ENCODE peak calls at places on chromosomes 6 and 20, in seven cellular contexts. C is PC-3, U is heart right ventricle, W is right lobe of liver, Y is HL-60, H is GM12878, N is breast epithelium. J is an unnamed sample.

GRCh38 chr20:40339661-40340449 is 349.2 kb downstream of the MAFB start:
- DNase-seq in N (no peak), Y (peak), W (peak), C (no peak), U (peak), H (no peak), J (no peak)

GRCh38 chr20:25005220-25005619 is 12.7 kb upstream of the APMAP start:
- DNase-seq in N (peak), U (no peak), H (no peak), Y (no peak), C (peak), W (no peak), J (no peak)

GRCh38 chr6:47671777-47672176 is 26.6 kb upstream of the ADGRF4 start:
- DNase-seq in C (no peak), Y (no peak), H (no peak), W (no peak), N (no peak), U (no peak), J (no peak)

GRCh38 chr6:100347901-100348550 is 116.7 kb downstream of the SIM1 start:
- DNase-seq in H (no peak), W (no peak), N (no peak), C (peak), U (no peak), Y (peak), J (no peak)

GRCh38 chr20:50248104-50248631 is 57.5 kb downstream of the CEBPB start:
- DNase-seq in C (no peak), H (no peak), U (no peak), N (no peak), W (peak), Y (no peak), J (no peak)

GRCh38 chr6:56938634-56939294 is 16.1 kb upstream of the BEND6 start:
- DNase-seq in H (no peak), N (no peak), C (peak), W (no peak), U (no peak), Y (no peak), J (no peak)

GRCh38 chr6:127289934-127290333 is 23.3 kb downstream of the RNF146 start:
- DNase-seq in U (no peak), H (no peak), C (no peak), Y (no peak), N (no peak), W (no peak), J (no peak)

GRCh38 chr6:156131221-156131903 is 645.8 kb upstream of the ARID1B start:
- DNase-seq in N (no peak), W (no peak), C (no peak), U (no peak), H (peak), Y (peak), J (peak)

GRCh38 chr6:36197739-36198221 is 1.2 kb downstream of the BRPF3 start:
- DNase-seq in U (no peak), C (no peak), Y (no peak), H (no peak), W (peak), N (no peak), J (no peak)

GRCh38 chr6:38310061-38310460 is 329.7 kb downstream of the BTBD9 start:
- DNase-seq in W (no peak), H (no peak), U (no peak), Y (no peak), C (no peak), N (no peak), J (no peak)

GRCh38 chr20:19419420-19419819 is 207.0 kb downstream of the SLC24A3 start:
- DNase-seq in C (no peak), W (no peak), N (no peak), Y (no peak), H (no peak), U (no peak), J (no peak)

GRCh38 chr6:43009124-43009523 is 4.6 kb downstream of the MEA1 start:
- DNase-seq in W (no peak), Y (peak), N (no peak), U (peak), H (no peak), C (peak), J (no peak)

GRCh38 chr20:60787264-60787663 is 464.8 kb upstream of the CDH4 start:
- DNase-seq in Y (no peak), W (no peak), U (no peak), N (no peak), H (no peak), C (no peak), J (no peak)

GRCh38 chr20:44495802-44496481 is 20.3 kb downstream of the TTPAL start:
- DNase-seq in U (no peak), N (no peak), C (peak), H (no peak), W (no peak), Y (no peak), J (no peak)

GRCh38 chr20:3238616-3239025 is 369 bp downstream of the SLC4A11 start:
- DNase-seq in W (no peak), C (peak), Y (peak), H (no peak), U (peak), N (no peak), J (no peak)

GRCh38 chr20:57987659-57988058 is 240.8 kb downstream of the ANKRD60 start:
- DNase-seq in H (no peak), W (no peak), U (no peak), N (no peak), Y (no peak), C (no peak), J (no peak)

GRCh38 chr20:875115-875514 is 41.0 kb downstream of the ANGPT4 start:
- DNase-seq in U (no peak), N (no peak), Y (no peak), H (no peak), W (no peak), C (no peak), J (no peak)

GRCh38 chr6:119096683-119097310 is 18.3 kb upstream of the FAM184A start:
- DNase-seq in H (no peak), C (no peak), U (peak), W (no peak), Y (no peak), N (peak), J (no peak)

GRCh38 chr6:77678048-77678447 is 25.2 kb downstream of the MEI4 start:
- DNase-seq in H (no peak), N (no peak), Y (no peak), U (no peak), W (no peak), C (no peak), J (no peak)

GRCh38 chr6:20211941-20212391 is 303 bp downstream of the MBOAT1 start:
- DNase-seq in N (no peak), C (peak), H (no peak), W (peak), Y (no peak), U (no peak), J (no peak)

GRCh38 chr20:29319725-29320124 is 1937.7 kb upstream of the DEFB115 start:
- DNase-seq in U (no peak), W (no peak), N (no peak), H (no peak), C (no peak), Y (no peak), J (no peak)

GRCh38 chr20:22585786-22586493 is 1.6 kb upstream of the FOXA2 start:
- DNase-seq in N (no peak), U (no peak), H (no peak), C (no peak), Y (no peak), W (no peak), J (no peak)

GRCh38 chr20:50571466-50571865 is 61.3 kb downstream of the PTPN1 start:
- DNase-seq in W (no peak), Y (no peak), C (no peak), H (no peak), N (no peak), U (no peak), J (no peak)

GRCh38 chr20:35791823-35792222 is 20.0 kb downstream of the PHF20 start:
- DNase-seq in C (peak), H (no peak), N (no peak), W (no peak), U (no peak), Y (peak), J (no peak)

GRCh38 chr6:140871911-140872310 is 1260.8 kb upstream of the GJE1 start:
- DNase-seq in Y (no peak), W (no peak), C (peak), H (no peak), U (no peak), N (no peak), J (no peak)

GRCh38 chr20:11981366-11981947 is 63.8 kb downstream of the BTBD3 start:
- DNase-seq in H (no peak), Y (no peak), C (no peak), U (no peak), N (no peak), W (no peak), J (no peak)
- TF ChIP-seq CTCF in H (no peak), Y (no peak), C (no peak), U (no peak), N (no peak), W (no peak), J (no peak)

DNA sequence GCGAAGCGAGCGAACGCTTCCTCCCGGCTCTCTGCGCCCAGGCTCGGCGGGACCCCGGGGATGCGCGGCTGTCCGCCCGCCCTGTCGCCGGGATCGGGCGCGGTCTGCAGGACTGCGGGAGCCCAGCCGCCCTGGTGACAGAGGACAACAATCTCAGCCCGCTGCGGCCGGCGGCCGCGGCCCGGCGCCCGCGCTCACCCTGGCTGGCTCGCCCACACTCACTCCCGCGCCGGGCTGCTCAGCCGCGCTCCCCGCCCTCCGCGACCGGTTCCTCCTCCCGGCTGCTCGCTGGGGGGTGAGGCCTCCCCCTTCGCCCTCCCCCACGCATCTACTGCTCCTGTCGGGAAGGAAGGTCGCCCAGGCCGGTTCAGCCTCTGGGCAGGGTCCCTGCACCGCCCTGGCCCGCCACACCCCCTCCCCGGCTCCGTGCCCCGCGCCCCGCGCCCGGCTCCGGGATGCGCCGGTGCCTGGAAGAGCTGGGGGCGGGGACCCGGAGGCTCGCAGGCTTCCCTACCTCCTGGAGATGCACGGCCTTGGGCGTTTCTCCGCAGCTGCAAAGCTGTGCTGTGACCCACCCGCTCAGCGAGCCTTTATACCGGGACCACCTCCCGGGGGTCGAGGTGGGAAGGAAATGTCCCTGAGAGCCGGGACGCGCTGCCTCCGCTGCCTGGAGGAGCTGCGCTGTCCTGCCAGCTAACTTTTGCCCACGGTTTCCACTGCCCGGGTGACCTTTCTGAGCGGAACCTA is at the start of gene SYNE1:
- DNase-seq in H (no peak), Y (no peak), U (peak), C (no peak), W (peak), N (no peak), J (no peak)
- H3K4me3 ChIP-seq in H (no peak), Y (peak), U (peak), C (no peak), W (peak), N (peak), J (peak)

GRCh38 chr20:11585752-11586352 is 331.8 kb upstream of the BTBD3 start:
- DNase-seq in W (no peak), H (no peak), C (peak), N (no peak), Y (no peak), U (no peak), J (no peak)
- TF ChIP-seq CTCF in W (peak), H (peak), C (peak), N (peak), Y (no peak), U (no peak), J (no peak)

DNA sequence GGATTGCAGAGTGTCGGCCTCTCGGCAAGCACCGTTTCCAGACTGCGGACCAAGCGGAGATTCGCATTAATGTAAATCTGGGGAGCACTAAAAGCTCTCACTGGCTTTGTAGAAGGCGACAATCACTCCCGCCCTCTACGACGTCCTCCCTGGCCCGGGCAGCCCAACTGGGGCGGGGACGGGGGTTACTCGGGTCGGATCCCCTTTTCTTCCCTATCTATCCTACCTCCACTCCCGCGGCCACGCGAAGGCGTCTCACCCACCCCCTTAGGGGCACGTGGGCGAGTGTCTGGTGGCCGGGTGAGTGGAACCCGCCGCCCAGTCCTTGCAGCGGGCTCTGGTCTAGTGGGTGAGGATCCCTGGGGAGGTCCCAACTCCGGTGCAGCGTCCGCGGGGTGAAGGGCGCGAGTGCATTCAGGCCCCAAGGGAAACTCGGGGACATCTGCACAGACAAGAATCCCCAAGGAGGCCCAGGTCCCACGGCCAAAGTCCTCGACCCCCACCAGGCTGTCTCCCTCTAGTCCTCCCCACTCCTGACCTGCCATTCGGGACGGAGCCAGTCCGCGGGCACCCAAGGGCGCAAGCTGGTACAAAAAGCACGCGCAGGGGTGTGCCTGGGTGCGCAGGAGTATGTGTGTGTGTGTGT is 42.4 kb upstream of the OSTM1 start:
- DNase-seq in U (no peak), H (no peak), Y (no peak), N (no peak), C (no peak), W (no peak), J (no peak)
- H3K4me3 ChIP-seq in U (peak), H (no peak), Y (no peak), N (peak), C (no peak), W (no peak), J (no peak)

GRCh38 chr6:32716396-32716795 is 24.8 kb upstream of the HLA-DQA2 start:
- DNase-seq in C (no peak), U (no peak), H (no peak), Y (no peak), N (no peak), W (no peak), J (no peak)
- TF ChIP-seq CTCF in C (peak), U (no peak), H (no peak), Y (no peak), N (no peak), W (no peak), J (no peak)

DNA sequence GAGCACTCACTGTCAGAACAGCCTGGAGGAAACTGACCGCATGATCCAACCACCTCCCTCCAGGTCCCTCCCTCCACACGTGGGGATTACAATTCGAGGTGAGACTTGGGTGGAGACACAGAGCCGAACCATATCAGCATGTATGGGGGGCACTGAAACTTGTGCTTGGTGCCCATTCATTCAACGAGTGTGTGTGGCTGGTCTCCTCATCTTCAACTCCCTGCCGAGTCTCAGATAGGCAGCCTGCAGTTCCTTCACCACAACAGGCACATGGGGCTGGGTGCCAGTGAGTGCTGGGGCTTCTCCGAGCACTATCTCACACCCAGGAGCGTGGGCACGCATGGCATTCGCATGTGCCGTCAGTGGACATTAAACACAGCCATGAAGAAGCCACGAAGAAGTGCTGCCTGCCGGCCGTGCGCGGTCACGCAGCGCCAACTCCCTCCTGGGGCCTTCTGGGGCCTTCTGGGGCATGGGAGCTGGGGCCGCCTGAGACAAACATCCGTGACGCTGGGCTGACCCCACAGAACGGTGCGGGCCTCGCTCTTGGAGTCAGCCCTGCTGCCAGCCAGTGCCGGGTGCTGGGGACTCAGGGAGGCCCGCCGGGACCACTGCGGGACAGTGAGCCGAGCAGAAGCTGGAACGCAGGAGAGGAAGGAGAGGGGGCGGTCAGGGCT is 714 bp upstream of the RTEL1 start:
- DNase-seq in C (no peak), U (no peak), W (no peak), N (no peak), H (no peak), Y (no peak), J (no peak)
- H3K4me3 ChIP-seq in C (peak), U (peak), W (peak), N (peak), H (peak), Y (peak), J (peak)

GRCh38 chr6:14426281-14426680 is 308.7 kb downstream of the CD83 start:
- DNase-seq in U (no peak), W (no peak), C (no peak), H (no peak), N (no peak), Y (no peak), J (no peak)

GRCh38 chr6:14423330-14423729 is 305.8 kb downstream of the CD83 start:
- DNase-seq in N (no peak), U (no peak), Y (no peak), C (no peak), H (no peak), W (no peak), J (no peak)

GRCh38 chr6:14428269-14428668 is 310.7 kb downstream of the CD83 start:
- DNase-seq in H (no peak), N (no peak), Y (peak), U (no peak), C (no peak), W (no peak), J (no peak)

GRCh38 chr6:14423955-14424354 is 306.4 kb downstream of the CD83 start:
- DNase-seq in Y (no peak), W (no peak), U (no peak), N (no peak), C (no peak), H (no peak), J (no peak)

DNA sequence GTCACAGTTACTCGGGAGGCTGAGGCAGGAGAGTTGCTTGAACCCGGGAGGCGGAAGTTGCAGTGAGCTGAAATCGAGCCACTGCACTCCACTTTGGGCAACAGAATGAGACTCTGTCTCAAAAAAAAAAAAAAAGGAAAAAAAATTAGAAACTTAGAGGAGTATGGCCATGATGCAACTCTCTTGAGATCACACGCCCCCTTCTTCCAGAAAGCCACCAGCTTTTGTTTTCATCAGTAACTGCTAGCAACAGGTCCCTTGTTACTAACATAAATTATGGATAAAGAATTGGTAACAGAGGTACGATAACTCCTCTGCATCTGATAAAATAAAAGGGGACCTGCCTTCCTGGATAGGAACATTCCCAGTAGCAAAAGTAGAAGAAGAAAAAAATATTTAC is 308.2 kb downstream of the CD83 start:
- DNase-seq in W (no peak), C (no peak), U (no peak), Y (no peak), H (no peak), N (no peak), J (no peak)
- TF ChIP-seq CTCF in W (no peak), C (no peak), U (no peak), Y (no peak), H (no peak), N (no peak), J (no peak)

DNA sequence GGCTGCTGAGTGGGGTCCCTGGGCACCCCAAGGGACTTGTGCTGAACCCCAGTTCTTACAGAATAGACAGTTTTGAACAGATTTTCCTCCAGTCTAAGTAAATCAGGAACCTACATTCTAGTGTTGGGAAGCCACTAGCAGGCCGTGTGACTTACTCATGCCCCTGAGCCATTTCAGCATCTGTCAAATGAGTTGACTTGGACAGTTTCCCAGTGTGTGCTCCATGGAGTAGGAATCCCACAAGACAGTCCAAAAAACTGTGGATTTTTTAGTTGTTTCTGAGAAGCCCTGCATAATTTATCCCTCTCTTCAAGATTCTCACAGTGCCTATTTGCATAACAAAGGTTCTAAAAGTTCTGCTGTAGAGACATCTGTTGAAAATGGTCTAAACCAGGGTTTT is 2.1 kb downstream of the GABRR2 start:
- DNase-seq in N (no peak), Y (no peak), C (peak), H (no peak), U (no peak), W (no peak), J (no peak)
- H3K4me3 ChIP-seq in N (no peak), Y (no peak), C (no peak), H (no peak), U (no peak), W (no peak), J (no peak)

J was measured in GM12864.